ENCODE peak calls at places on chromosomes 6 and 20, in eight cellular contexts. One of them, this sample, is unnamed. For H3K9me3 and H3K4me1, the result is how much of the 10 kb centered on the place peaks cover.

GRCh38 chr6:147604373-147604772 is 95.9 kb downstream of the SAMD5 start:
- DNase-seq in heart right ventricle: no peak
- DNase-seq in neural progenitor cell: no peak
- DNase-seq in mammary epithelial cell: no peak
- DNase-seq in psoas muscle: no peak
- DNase-seq in ovary: no peak
- DNase-seq in cardiac muscle cell: peak
- DNase-seq in body of pancreas: no peak
- DNase-seq in this sample: peak

GRCh38 chr20:48612335-48612734 is 215.5 kb downstream of the PREX1 start:
- DNase-seq in heart right ventricle: no peak
- DNase-seq in neural progenitor cell: no peak
- DNase-seq in mammary epithelial cell: no peak
- DNase-seq in psoas muscle: peak
- DNase-seq in ovary: no peak
- DNase-seq in cardiac muscle cell: no peak
- DNase-seq in body of pancreas: no peak
- DNase-seq in this sample: no peak

GRCh38 chr6:150830409-150831165 is 34.9 kb upstream of the MTHFD1L start:
- DNase-seq in heart right ventricle: no peak
- DNase-seq in neural progenitor cell: no peak
- DNase-seq in mammary epithelial cell: no peak
- DNase-seq in psoas muscle: no peak
- DNase-seq in ovary: no peak
- DNase-seq in cardiac muscle cell: no peak
- DNase-seq in body of pancreas: no peak
- DNase-seq in this sample: peak

GRCh38 chr20:37902504-37903313 is at the start of gene VSTM2L:
- DNase-seq in heart right ventricle: no peak
- DNase-seq in neural progenitor cell: peak
- DNase-seq in mammary epithelial cell: peak
- DNase-seq in psoas muscle: no peak
- DNase-seq in ovary: no peak
- DNase-seq in cardiac muscle cell: peak
- DNase-seq in body of pancreas: peak
- DNase-seq in this sample: peak

GRCh38 chr20:53281557-53282117 is 309.5 kb downstream of the TSHZ2 start:
- DNase-seq in heart right ventricle: no peak
- DNase-seq in neural progenitor cell: no peak
- DNase-seq in mammary epithelial cell: no peak
- DNase-seq in psoas muscle: no peak
- DNase-seq in ovary: no peak
- DNase-seq in cardiac muscle cell: no peak
- DNase-seq in body of pancreas: no peak
- DNase-seq in this sample: no peak

GRCh38 chr6:145261758-145262157 is 473.6 kb downstream of the EPM2A start:
- DNase-seq in heart right ventricle: no peak
- DNase-seq in neural progenitor cell: no peak
- DNase-seq in mammary epithelial cell: no peak
- DNase-seq in psoas muscle: no peak
- DNase-seq in ovary: no peak
- DNase-seq in cardiac muscle cell: no peak
- DNase-seq in body of pancreas: no peak
- DNase-seq in this sample: no peak

GRCh38 chr6:24933868-24934401 is 1.8 kb downstream of the RIPOR2 start:
- DNase-seq in heart right ventricle: no peak
- DNase-seq in neural progenitor cell: peak
- DNase-seq in mammary epithelial cell: no peak
- DNase-seq in psoas muscle: no peak
- DNase-seq in ovary: no peak
- DNase-seq in cardiac muscle cell: peak
- DNase-seq in body of pancreas: no peak
- DNase-seq in this sample: no peak

GRCh38 chr20:17674722-17675518 is 7.1 kb downstream of the RRBP1 start:
- DNase-seq in heart right ventricle: no peak
- DNase-seq in neural progenitor cell: no peak
- DNase-seq in mammary epithelial cell: no peak
- DNase-seq in psoas muscle: no peak
- DNase-seq in ovary: no peak
- DNase-seq in cardiac muscle cell: peak
- DNase-seq in body of pancreas: no peak
- DNase-seq in this sample: peak

GRCh38 chr6:2877057-2877882 is 25.8 kb downstream of the SERPINB9 start:
- DNase-seq in heart right ventricle: no peak
- DNase-seq in neural progenitor cell: no peak
- DNase-seq in mammary epithelial cell: peak
- DNase-seq in psoas muscle: no peak
- DNase-seq in ovary: no peak
- DNase-seq in cardiac muscle cell: peak
- DNase-seq in body of pancreas: no peak
- DNase-seq in this sample: peak

GRCh38 chr20:33251496-33251895 is 15.7 kb downstream of the BPIFA1 start:
- DNase-seq in heart right ventricle: no peak
- DNase-seq in neural progenitor cell: no peak
- DNase-seq in mammary epithelial cell: no peak
- DNase-seq in psoas muscle: no peak
- DNase-seq in ovary: no peak
- DNase-seq in cardiac muscle cell: no peak
- DNase-seq in body of pancreas: no peak
- DNase-seq in this sample: no peak

GRCh38 chr20:12237772-12238171 is 320.1 kb downstream of the BTBD3 start:
- DNase-seq in heart right ventricle: peak
- DNase-seq in neural progenitor cell: no peak
- DNase-seq in mammary epithelial cell: peak
- DNase-seq in psoas muscle: no peak
- DNase-seq in ovary: no peak
- DNase-seq in cardiac muscle cell: peak
- DNase-seq in body of pancreas: no peak
- DNase-seq in this sample: peak

GRCh38 chr6:129492260-129492659 is 217.7 kb downstream of the ARHGAP18 start:
- DNase-seq in heart right ventricle: no peak
- DNase-seq in neural progenitor cell: no peak
- DNase-seq in mammary epithelial cell: no peak
- DNase-seq in psoas muscle: no peak
- DNase-seq in ovary: no peak
- DNase-seq in cardiac muscle cell: no peak
- DNase-seq in body of pancreas: no peak
- DNase-seq in this sample: no peak

GRCh38 chr6:19317587-19317986 is 519.6 kb upstream of the ID4 start:
- DNase-seq in heart right ventricle: no peak
- DNase-seq in neural progenitor cell: no peak
- DNase-seq in mammary epithelial cell: no peak
- DNase-seq in psoas muscle: no peak
- DNase-seq in ovary: no peak
- DNase-seq in cardiac muscle cell: no peak
- DNase-seq in body of pancreas: no peak
- DNase-seq in this sample: no peak

GRCh38 chr6:19322691-19323470 is 514.3 kb upstream of the ID4 start:
- DNase-seq in heart right ventricle: no peak
- DNase-seq in neural progenitor cell: no peak
- DNase-seq in mammary epithelial cell: peak
- DNase-seq in psoas muscle: no peak
- DNase-seq in ovary: no peak
- DNase-seq in cardiac muscle cell: peak
- DNase-seq in body of pancreas: no peak
- DNase-seq in this sample: peak

GRCh38 chr6:19320066-19320465 is 517.1 kb upstream of the ID4 start:
- DNase-seq in heart right ventricle: no peak
- DNase-seq in neural progenitor cell: peak
- DNase-seq in mammary epithelial cell: peak
- DNase-seq in psoas muscle: no peak
- DNase-seq in ovary: no peak
- DNase-seq in cardiac muscle cell: no peak
- DNase-seq in body of pancreas: peak
- DNase-seq in this sample: no peak

DNA sequence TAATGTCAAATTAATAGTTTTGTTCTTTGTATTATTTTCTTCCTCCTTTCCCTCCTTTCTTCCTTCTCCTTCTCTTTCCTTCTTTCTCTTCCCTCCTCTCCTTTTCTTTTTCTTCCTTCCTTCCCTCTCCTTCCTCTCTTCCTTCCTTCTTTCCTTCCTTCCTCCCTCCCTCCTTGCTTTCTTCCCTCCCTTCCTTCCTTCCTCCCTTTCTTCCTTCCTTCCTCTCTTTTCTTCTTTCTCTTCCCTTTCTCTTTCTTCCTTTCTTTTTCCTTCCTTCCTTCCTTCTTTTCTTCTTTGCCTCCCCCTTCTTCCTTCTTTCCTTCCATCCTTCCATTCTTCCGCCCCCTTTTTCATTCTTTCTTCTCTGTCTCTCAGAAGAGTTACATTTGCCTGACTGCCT is 518.2 kb upstream of the ID4 start:
- DNase-seq in heart right ventricle: no peak
- DNase-seq in neural progenitor cell: no peak
- DNase-seq in mammary epithelial cell: no peak
- DNase-seq in psoas muscle: no peak
- DNase-seq in ovary: no peak
- DNase-seq in cardiac muscle cell: no peak
- DNase-seq in body of pancreas: no peak
- DNase-seq in this sample: no peak
- H3K9me3 ChIP-seq in heart right ventricle: under half
- H3K9me3 ChIP-seq in neural progenitor cell: under half
- H3K9me3 ChIP-seq in mammary epithelial cell: under half
- H3K9me3 ChIP-seq in psoas muscle: under half
- H3K9me3 ChIP-seq in ovary: under half
- H3K9me3 ChIP-seq in cardiac muscle cell: under half
- H3K9me3 ChIP-seq in body of pancreas: under half
- H3K9me3 ChIP-seq in this sample: under half

GRCh38 chr20:15158438-15158990 is 821.1 kb upstream of the FLRT3 start:
- DNase-seq in heart right ventricle: no peak
- DNase-seq in neural progenitor cell: no peak
- DNase-seq in mammary epithelial cell: no peak
- DNase-seq in psoas muscle: no peak
- DNase-seq in ovary: no peak
- DNase-seq in cardiac muscle cell: no peak
- DNase-seq in body of pancreas: no peak
- DNase-seq in this sample: no peak

GRCh38 chr20:15166744-15167143 is 829.3 kb upstream of the FLRT3 start:
- DNase-seq in heart right ventricle: no peak
- DNase-seq in neural progenitor cell: no peak
- DNase-seq in mammary epithelial cell: no peak
- DNase-seq in psoas muscle: no peak
- DNase-seq in ovary: no peak
- DNase-seq in cardiac muscle cell: no peak
- DNase-seq in body of pancreas: no peak
- DNase-seq in this sample: no peak

GRCh38 chr20:15163632-15164031 is 826.2 kb upstream of the FLRT3 start:
- DNase-seq in heart right ventricle: no peak
- DNase-seq in neural progenitor cell: no peak
- DNase-seq in mammary epithelial cell: no peak
- DNase-seq in psoas muscle: no peak
- DNase-seq in ovary: no peak
- DNase-seq in cardiac muscle cell: no peak
- DNase-seq in body of pancreas: no peak
- DNase-seq in this sample: no peak

GRCh38 chr20:15164726-15165125 is 827.3 kb upstream of the FLRT3 start:
- DNase-seq in heart right ventricle: no peak
- DNase-seq in neural progenitor cell: no peak
- DNase-seq in mammary epithelial cell: no peak
- DNase-seq in psoas muscle: no peak
- DNase-seq in ovary: no peak
- DNase-seq in cardiac muscle cell: no peak
- DNase-seq in body of pancreas: no peak
- DNase-seq in this sample: no peak

GRCh38 chr20:15162061-15162740 is 824.8 kb upstream of the FLRT3 start:
- DNase-seq in heart right ventricle: no peak
- DNase-seq in neural progenitor cell: no peak
- DNase-seq in mammary epithelial cell: no peak
- DNase-seq in psoas muscle: no peak
- DNase-seq in ovary: no peak
- DNase-seq in cardiac muscle cell: no peak
- DNase-seq in body of pancreas: no peak
- DNase-seq in this sample: no peak
- H3K4me3 ChIP-seq in heart right ventricle: no peak
- H3K4me3 ChIP-seq in neural progenitor cell: no peak
- H3K4me3 ChIP-seq in mammary epithelial cell: peak
- H3K4me3 ChIP-seq in psoas muscle: no peak
- H3K4me3 ChIP-seq in ovary: peak
- H3K4me3 ChIP-seq in cardiac muscle cell: no peak
- H3K4me3 ChIP-seq in body of pancreas: no peak
- H3K4me3 ChIP-seq in this sample: peak

DNA sequence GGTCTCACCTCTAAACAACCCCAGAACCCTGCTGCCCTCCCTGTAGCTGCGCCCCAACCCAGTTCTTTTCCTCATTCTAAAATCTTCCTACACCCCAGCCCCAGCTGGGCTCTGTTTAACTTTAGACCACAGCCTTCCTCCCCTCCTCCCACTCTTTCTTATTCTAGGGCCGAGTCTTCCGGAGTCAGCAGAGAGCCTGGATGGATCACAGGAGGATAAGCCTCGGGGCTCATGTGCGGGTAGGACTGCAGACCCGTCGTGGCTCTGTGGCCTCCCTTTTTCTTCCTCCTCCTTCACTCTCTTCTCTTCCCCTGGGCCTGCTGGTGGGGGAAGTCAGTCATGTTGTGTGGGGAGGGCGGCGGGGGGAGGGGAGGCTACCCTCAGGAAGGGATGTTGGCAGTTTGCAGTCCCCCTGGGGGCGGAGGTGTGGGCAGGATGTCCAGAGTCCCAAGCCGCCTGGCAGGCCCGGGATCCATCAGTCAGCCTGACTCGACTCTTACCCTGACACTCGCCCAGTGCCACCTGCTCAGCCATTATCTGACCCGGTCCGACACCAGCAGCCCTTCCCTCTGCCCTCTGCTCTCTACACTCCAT is 8.1 kb downstream of the CAPN11 start:
- DNase-seq in heart right ventricle: no peak
- DNase-seq in neural progenitor cell: peak
- DNase-seq in mammary epithelial cell: no peak
- DNase-seq in psoas muscle: no peak
- DNase-seq in ovary: no peak
- DNase-seq in cardiac muscle cell: no peak
- DNase-seq in body of pancreas: no peak
- DNase-seq in this sample: no peak
- H3K4me1 ChIP-seq in heart right ventricle: under half
- H3K4me1 ChIP-seq in neural progenitor cell: under half
- H3K4me1 ChIP-seq in mammary epithelial cell: under half
- H3K4me1 ChIP-seq in psoas muscle: under half
- H3K4me1 ChIP-seq in ovary: under half
- H3K4me1 ChIP-seq in cardiac muscle cell: under half
- H3K4me1 ChIP-seq in body of pancreas: under half
- H3K4me1 ChIP-seq in this sample: under half

DNA sequence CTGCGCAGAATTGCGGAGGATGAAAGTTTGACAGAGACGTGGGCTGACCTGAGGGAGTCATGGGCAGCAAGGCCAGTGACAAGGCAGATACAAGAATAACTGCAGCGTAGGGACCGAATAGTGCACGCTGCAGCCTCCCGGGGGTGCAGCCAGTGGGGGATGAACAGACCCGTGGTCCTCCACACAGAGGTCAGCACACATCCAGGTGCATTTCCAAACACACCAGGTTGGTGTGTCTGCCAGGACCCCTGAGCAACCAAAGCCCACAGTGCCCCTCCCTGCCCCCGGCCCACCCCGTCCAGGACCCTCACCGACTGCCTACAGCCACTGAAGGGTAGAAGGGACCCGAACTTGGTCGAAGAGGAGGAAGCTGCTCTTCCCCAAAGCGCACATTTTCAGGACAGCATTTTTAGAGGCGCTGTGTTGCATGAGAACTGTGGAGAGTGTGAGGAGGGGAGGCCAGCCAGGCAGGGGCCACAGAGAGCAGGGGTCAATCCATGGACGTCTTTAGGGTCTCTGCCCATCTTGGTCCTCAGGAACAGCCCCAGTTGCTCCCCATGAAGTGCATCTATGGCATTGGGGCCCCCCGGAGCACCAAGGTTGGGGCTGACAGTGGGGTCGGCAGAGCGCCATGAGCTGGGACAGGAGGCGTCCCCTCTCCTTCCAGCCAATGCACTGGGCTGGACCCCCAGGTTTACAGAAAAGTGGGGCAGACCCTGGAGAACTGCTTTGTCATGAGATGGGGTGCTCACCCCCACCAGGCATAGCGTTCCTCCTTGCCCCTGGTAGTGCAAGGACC is 157.8 kb upstream of the AFDN start:
- DNase-seq in heart right ventricle: no peak
- DNase-seq in neural progenitor cell: no peak
- DNase-seq in mammary epithelial cell: no peak
- DNase-seq in psoas muscle: no peak
- DNase-seq in ovary: no peak
- DNase-seq in cardiac muscle cell: no peak
- DNase-seq in body of pancreas: no peak
- DNase-seq in this sample: no peak
- H3K9me3 ChIP-seq in heart right ventricle: under half
- H3K9me3 ChIP-seq in neural progenitor cell: under half
- H3K9me3 ChIP-seq in mammary epithelial cell: under half
- H3K9me3 ChIP-seq in psoas muscle: under half
- H3K9me3 ChIP-seq in ovary: under half
- H3K9me3 ChIP-seq in cardiac muscle cell: under half
- H3K9me3 ChIP-seq in body of pancreas: under half
- H3K9me3 ChIP-seq in this sample: under half

This sample was measured in adipocyte.